ENCODE peak calls at places on chromosomes 7 and 10, in five cellular contexts. T is dorsolateral prefrontal cortex; D is cardiac muscle cell; U is effector memory CD4-positive, alpha-beta T cell; R is hepatocyte. K is an unnamed sample.

GRCh38 chr10:59965899-59966650 is 59.7 kb upstream of the CCDC6 start:
- DNase-seq in R (no peak), T (peak), U (no peak), D (no peak), K (no peak)

GRCh38 chr7:50335795-50336754 is 31.6 kb downstream of the IKZF1 start:
- DNase-seq in U (peak), R (no peak), T (no peak), D (no peak), K (no peak)

GRCh38 chr10:16545126-16545736 is 23.6 kb upstream of the C1QL3 start:
- DNase-seq in R (peak), D (peak), U (no peak), T (no peak), K (peak)

GRCh38 chr7:150665075-150665794 is 20.3 kb upstream of the GIMAP2 start:
- DNase-seq in T (no peak), R (no peak), D (no peak), U (no peak), K (no peak)

GRCh38 chr7:116950889-116951351 is 2.4 kb upstream of the ST7 start:
- DNase-seq in T (no peak), U (no peak), D (no peak), R (no peak), K (no peak)

GRCh38 chr10:78691301-78692030 is 377.3 kb upstream of the ZMIZ1 start:
- DNase-seq in R (no peak), T (no peak), D (no peak), U (no peak), K (no peak)

GRCh38 chr10:34125702-34126101 is 689.4 kb downstream of the PARD3 start:
- DNase-seq in U (no peak), T (no peak), D (no peak), R (no peak), K (no peak)

GRCh38 chr7:6651866-6652445 is 14.8 kb downstream of the ZNF316 start:
- DNase-seq in U (no peak), D (no peak), R (no peak), T (no peak), K (no peak)

GRCh38 chr10:87651801-87652200 is 7.9 kb upstream of the PAPSS2 start:
- DNase-seq in D (no peak), T (no peak), U (no peak), R (no peak), K (no peak)

GRCh38 chr10:15856328-15857000 is 3.8 kb downstream of the MINDY3 start:
- DNase-seq in U (no peak), R (peak), T (no peak), D (no peak), K (peak)

GRCh38 chr10:79052311-79053080 is 16.3 kb upstream of the ZMIZ1 start:
- DNase-seq in T (no peak), R (peak), U (no peak), D (peak), K (no peak)

GRCh38 chr10:114729103-114729659 is 71.1 kb upstream of the ABLIM1 start:
- DNase-seq in T (no peak), R (no peak), U (no peak), D (no peak), K (no peak)

GRCh38 chr7:4882742-4883351 is 669 bp downstream of the RADIL start:
- DNase-seq in T (no peak), U (no peak), R (no peak), D (peak), K (no peak)

GRCh38 chr7:39504963-39505362 is 61.2 kb upstream of the YAE1 start:
- DNase-seq in T (no peak), R (peak), U (no peak), D (peak), K (peak)

DNA sequence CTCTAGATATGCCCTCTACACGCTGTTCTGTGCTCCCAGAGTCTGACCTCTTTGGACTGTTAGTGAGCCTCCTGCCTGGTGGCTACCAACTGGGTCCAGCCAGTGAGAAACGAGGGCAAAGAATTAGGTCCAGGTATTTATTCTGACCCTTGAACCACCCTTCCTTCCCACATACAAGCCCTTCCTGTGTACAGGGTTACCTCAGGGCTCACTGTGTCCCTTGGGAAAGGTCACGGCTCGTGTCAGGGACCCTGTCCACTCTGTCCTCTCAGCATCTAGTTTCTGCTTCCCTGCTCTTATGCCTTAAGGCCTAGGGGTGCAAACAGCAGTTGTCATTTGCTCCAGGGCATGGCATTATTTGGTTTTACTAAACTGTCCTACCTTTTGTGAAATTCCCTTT is 180.4 kb downstream of the SDK1 start:
- DNase-seq in D (no peak), T (no peak), R (no peak), U (no peak), K (no peak)
- H3K27ac ChIP-seq in D (no peak), T (no peak), R (no peak), U (no peak), K (no peak)

DNA sequence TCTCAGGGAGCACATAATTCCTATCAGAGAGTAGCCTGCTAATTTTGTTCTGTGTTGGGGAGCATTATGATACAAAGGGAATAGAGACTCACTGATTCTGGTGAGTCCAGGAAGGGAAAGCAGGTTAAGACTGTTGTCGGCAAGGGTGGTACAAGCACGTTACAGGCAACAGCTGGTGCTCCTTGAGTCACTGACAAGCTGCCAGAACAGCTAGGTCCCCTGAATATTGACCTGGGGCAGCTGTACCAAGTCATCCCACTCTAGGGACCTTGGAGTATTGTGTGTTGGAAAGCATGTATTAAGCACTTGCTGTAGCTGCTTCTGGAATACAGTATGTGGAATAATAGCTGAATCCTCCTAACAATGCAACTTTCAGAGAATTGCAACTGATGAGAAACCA is 37.0 kb upstream of the GLCCI1 start:
- DNase-seq in T (no peak), R (no peak), D (no peak), U (no peak), K (no peak)
- H3K27ac ChIP-seq in T (no peak), R (no peak), D (no peak), U (no peak), K (no peak)

GRCh38 chr7:134777470-134777869 is 2.0 kb upstream of the CALD1 start:
- DNase-seq in D (no peak), T (no peak), R (no peak), U (no peak), K (no peak)
- H3K27ac ChIP-seq in D (no peak), T (no peak), R (peak), U (no peak), K (no peak)

GRCh38 chr10:3959370-3960266 is 174.6 kb upstream of the KLF6 start:
- DNase-seq in T (no peak), R (no peak), U (no peak), D (no peak), K (no peak)
- H3K27ac ChIP-seq in T (no peak), R (no peak), U (no peak), D (no peak), K (no peak)

GRCh38 chr7:133365892-133366291 is 113.0 kb downstream of the EXOC4 start:
- DNase-seq in T (peak), U (no peak), R (no peak), D (peak), K (no peak)

GRCh38 chr7:133369130-133369529 is 116.3 kb downstream of the EXOC4 start:
- DNase-seq in R (no peak), D (no peak), T (no peak), U (no peak), K (no peak)

GRCh38 chr7:133361806-133362205 is 108.9 kb downstream of the EXOC4 start:
- DNase-seq in T (no peak), U (no peak), R (no peak), D (no peak), K (no peak)

GRCh38 chr7:133367561-133367960 is 114.7 kb downstream of the EXOC4 start:
- DNase-seq in D (no peak), T (no peak), R (no peak), U (no peak), K (no peak)

GRCh38 chr7:133364959-133365680 is 112.2 kb downstream of the EXOC4 start:
- DNase-seq in T (no peak), D (peak), U (no peak), R (no peak), K (no peak)
- H3K27ac ChIP-seq in T (no peak), D (no peak), U (no peak), R (no peak), K (no peak)

GRCh38 chr10:92615515-92615914 is 22.6 kb downstream of the KIF11 start:
- DNase-seq in U (no peak), D (no peak), T (no peak), R (no peak), K (no peak)
- H3K27ac ChIP-seq in U (no peak), D (no peak), T (no peak), R (no peak), K (no peak)

GRCh38 chr7:17368856-17369520 is 70.5 kb downstream of the AHR start:
- DNase-seq in T (no peak), D (no peak), R (no peak), U (no peak), K (peak)

GRCh38 chr7:17371656-17372524 is 73.4 kb downstream of the AHR start:
- DNase-seq in U (no peak), T (no peak), R (peak), D (peak), K (peak)

GRCh38 chr7:17374157-17374556 is 75.7 kb downstream of the AHR start:
- DNase-seq in U (no peak), T (no peak), R (no peak), D (no peak), K (no peak)

GRCh38 chr7:17369686-17370426 is 71.4 kb downstream of the AHR start:
- DNase-seq in U (no peak), T (no peak), D (peak), R (peak), K (peak)

GRCh38 chr7:17370901-17371550 is 72.6 kb downstream of the AHR start:
- DNase-seq in D (no peak), U (no peak), R (no peak), T (no peak), K (peak)
- H3K27ac ChIP-seq in D (no peak), U (no peak), R (peak), T (no peak), K (peak)

DNA sequence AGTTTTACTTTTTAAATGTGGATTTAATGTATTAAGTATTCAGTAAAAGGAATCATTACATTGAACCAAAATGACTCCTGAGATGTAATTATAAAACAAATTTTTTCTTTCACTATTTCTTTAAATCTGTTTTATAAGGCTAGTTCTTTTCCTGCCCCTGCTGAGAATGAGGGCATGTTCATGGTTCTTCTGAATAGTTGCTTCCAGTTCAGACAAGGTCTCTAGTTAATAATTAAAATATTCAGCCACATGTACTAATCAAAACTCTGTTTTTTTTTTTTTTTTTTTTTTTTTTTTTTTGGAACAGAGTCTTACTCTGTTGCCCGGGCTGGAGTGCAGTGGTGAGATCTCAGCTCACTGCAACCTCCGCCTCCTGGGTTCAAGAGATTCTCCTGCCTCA is 321.2 kb downstream of the DNAJB9 start:
- DNase-seq in U (no peak), R (no peak), T (no peak), D (no peak), K (no peak)
- H3K27ac ChIP-seq in U (no peak), R (no peak), T (no peak), D (no peak), K (no peak)

GRCh38 chr7:121101083-121101482 is 112.6 kb downstream of the CPED1 start:
- DNase-seq in D (no peak), U (no peak), T (no peak), R (no peak), K (no peak)

GRCh38 chr7:121103091-121103490 is 114.6 kb downstream of the CPED1 start:
- DNase-seq in D (no peak), T (no peak), U (no peak), R (no peak), K (no peak)

GRCh38 chr7:121101621-121102020 is 113.1 kb downstream of the CPED1 start:
- DNase-seq in U (no peak), D (no peak), T (no peak), R (no peak), K (no peak)

GRCh38 chr7:121103579-121103978 is 115.1 kb downstream of the CPED1 start:
- DNase-seq in R (no peak), T (no peak), U (no peak), D (no peak), K (no peak)

DNA sequence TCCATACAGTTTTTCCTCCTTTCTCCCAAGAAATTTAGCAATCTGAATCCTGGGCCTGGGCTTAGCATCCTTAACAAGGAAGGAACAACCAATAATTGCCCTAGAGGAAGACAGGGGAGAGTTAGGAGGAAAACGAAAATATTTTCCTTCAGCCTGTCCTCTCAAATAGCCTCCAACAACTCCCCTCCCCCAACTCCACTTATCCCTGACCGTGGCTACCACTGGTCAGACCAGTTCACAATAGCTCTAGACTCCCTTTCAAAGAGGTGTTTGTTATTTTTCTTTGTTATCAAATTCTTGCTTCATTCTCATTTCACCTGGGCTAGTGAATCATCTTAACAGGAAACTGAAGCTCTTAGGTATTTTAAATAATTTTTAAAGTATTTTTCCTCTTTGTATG is 114.1 kb downstream of the CPED1 start:
- DNase-seq in D (no peak), R (peak), U (no peak), T (no peak), K (no peak)
- H3K27ac ChIP-seq in D (no peak), R (no peak), U (no peak), T (no peak), K (no peak)